ENCODE peak calls at places on chromosome 17, in eight cellular contexts. One of them, this sample, is unnamed.

GRCh38 chr17:72191901-72192300 is 71.1 kb downstream of the SOX9 start:
- DNase-seq in stimulated activated CD4-positive, alpha-beta T cell treated with anti-CD3 and anti-CD28 coated beads, Interleukin-1b, Interleukin-23, amount 100 ng/mL, for 1 hour: no peak
- DNase-seq in upper lobe of right lung: no peak
- DNase-seq in NCI-H1436 treated with DMSO at 0.1 percent for 48 hours: no peak
- DNase-seq in neuronal stem cell: no peak
- DNase-seq in left ventricle myocardium inferior: peak; percentile 65
- DNase-seq in activated naive CD8-positive, alpha-beta T cell treated with anti-CD3 and anti-CD28 coated beads, Interleukin-2, amount 50 U/mL, for 24 hours: no peak
- DNase-seq in foreskin melanocyte: no peak
- DNase-seq in this sample: no peak

GRCh38 chr17:36623281-36623680 is 21.9 kb downstream of the MRM1 start:
- DNase-seq in stimulated activated CD4-positive, alpha-beta T cell treated with anti-CD3 and anti-CD28 coated beads, Interleukin-1b, Interleukin-23, amount 100 ng/mL, for 1 hour: no peak
- DNase-seq in upper lobe of right lung: no peak
- DNase-seq in NCI-H1436 treated with DMSO at 0.1 percent for 48 hours: no peak
- DNase-seq in neuronal stem cell: no peak
- DNase-seq in left ventricle myocardium inferior: no peak
- DNase-seq in activated naive CD8-positive, alpha-beta T cell treated with anti-CD3 and anti-CD28 coated beads, Interleukin-2, amount 50 U/mL, for 24 hours: no peak
- DNase-seq in foreskin melanocyte: no peak
- DNase-seq in this sample: no peak

GRCh38 chr17:47615766-47616424 is 33.8 kb upstream of the KPNB1 start:
- DNase-seq in stimulated activated CD4-positive, alpha-beta T cell treated with anti-CD3 and anti-CD28 coated beads, Interleukin-1b, Interleukin-23, amount 100 ng/mL, for 1 hour: no peak
- DNase-seq in upper lobe of right lung: no peak
- DNase-seq in NCI-H1436 treated with DMSO at 0.1 percent for 48 hours: no peak
- DNase-seq in neuronal stem cell: peak; percentile 49
- DNase-seq in left ventricle myocardium inferior: no peak
- DNase-seq in activated naive CD8-positive, alpha-beta T cell treated with anti-CD3 and anti-CD28 coated beads, Interleukin-2, amount 50 U/mL, for 24 hours: no peak
- DNase-seq in foreskin melanocyte: peak; percentile 52
- DNase-seq in this sample: no peak

GRCh38 chr17:73592079-73592415 is 52.2 kb downstream of the SDK2 start:
- DNase-seq in stimulated activated CD4-positive, alpha-beta T cell treated with anti-CD3 and anti-CD28 coated beads, Interleukin-1b, Interleukin-23, amount 100 ng/mL, for 1 hour: no peak
- DNase-seq in upper lobe of right lung: no peak
- DNase-seq in NCI-H1436 treated with DMSO at 0.1 percent for 48 hours: no peak
- DNase-seq in neuronal stem cell: no peak
- DNase-seq in left ventricle myocardium inferior: no peak
- DNase-seq in activated naive CD8-positive, alpha-beta T cell treated with anti-CD3 and anti-CD28 coated beads, Interleukin-2, amount 50 U/mL, for 24 hours: no peak
- DNase-seq in foreskin melanocyte: no peak
- DNase-seq in this sample: no peak

GRCh38 chr17:39219647-39220154 is 6.0 kb downstream of the STAC2 start:
- DNase-seq in stimulated activated CD4-positive, alpha-beta T cell treated with anti-CD3 and anti-CD28 coated beads, Interleukin-1b, Interleukin-23, amount 100 ng/mL, for 1 hour: no peak
- DNase-seq in upper lobe of right lung: no peak
- DNase-seq in NCI-H1436 treated with DMSO at 0.1 percent for 48 hours: no peak
- DNase-seq in neuronal stem cell: no peak
- DNase-seq in left ventricle myocardium inferior: peak; percentile 60
- DNase-seq in activated naive CD8-positive, alpha-beta T cell treated with anti-CD3 and anti-CD28 coated beads, Interleukin-2, amount 50 U/mL, for 24 hours: no peak
- DNase-seq in foreskin melanocyte: no peak
- DNase-seq in this sample: no peak

GRCh38 chr17:34156741-34157589 is 98.1 kb upstream of the CCL2 start:
- DNase-seq in stimulated activated CD4-positive, alpha-beta T cell treated with anti-CD3 and anti-CD28 coated beads, Interleukin-1b, Interleukin-23, amount 100 ng/mL, for 1 hour: no peak
- DNase-seq in upper lobe of right lung: peak; percentile 59
- DNase-seq in NCI-H1436 treated with DMSO at 0.1 percent for 48 hours: no peak
- DNase-seq in neuronal stem cell: peak; percentile 35
- DNase-seq in left ventricle myocardium inferior: no peak
- DNase-seq in activated naive CD8-positive, alpha-beta T cell treated with anti-CD3 and anti-CD28 coated beads, Interleukin-2, amount 50 U/mL, for 24 hours: no peak
- DNase-seq in foreskin melanocyte: no peak
- DNase-seq in this sample: no peak

GRCh38 chr17:21381076-21381706 is 5.0 kb downstream of the KCNJ12 start:
- DNase-seq in stimulated activated CD4-positive, alpha-beta T cell treated with anti-CD3 and anti-CD28 coated beads, Interleukin-1b, Interleukin-23, amount 100 ng/mL, for 1 hour: no peak
- DNase-seq in upper lobe of right lung: no peak
- DNase-seq in NCI-H1436 treated with DMSO at 0.1 percent for 48 hours: no peak
- DNase-seq in neuronal stem cell: no peak
- DNase-seq in left ventricle myocardium inferior: no peak
- DNase-seq in activated naive CD8-positive, alpha-beta T cell treated with anti-CD3 and anti-CD28 coated beads, Interleukin-2, amount 50 U/mL, for 24 hours: no peak
- DNase-seq in foreskin melanocyte: no peak
- DNase-seq in this sample: no peak

GRCh38 chr17:9522074-9522473 is 53.5 kb downstream of the STX8 start:
- DNase-seq in stimulated activated CD4-positive, alpha-beta T cell treated with anti-CD3 and anti-CD28 coated beads, Interleukin-1b, Interleukin-23, amount 100 ng/mL, for 1 hour: no peak
- DNase-seq in upper lobe of right lung: no peak
- DNase-seq in NCI-H1436 treated with DMSO at 0.1 percent for 48 hours: no peak
- DNase-seq in neuronal stem cell: peak; percentile 40
- DNase-seq in left ventricle myocardium inferior: no peak
- DNase-seq in activated naive CD8-positive, alpha-beta T cell treated with anti-CD3 and anti-CD28 coated beads, Interleukin-2, amount 50 U/mL, for 24 hours: no peak
- DNase-seq in foreskin melanocyte: peak; percentile 26
- DNase-seq in this sample: peak; percentile 19

GRCh38 chr17:82434216-82434565 is 15.8 kb upstream of the OGFOD3 start:
- DNase-seq in stimulated activated CD4-positive, alpha-beta T cell treated with anti-CD3 and anti-CD28 coated beads, Interleukin-1b, Interleukin-23, amount 100 ng/mL, for 1 hour: no peak
- DNase-seq in upper lobe of right lung: no peak
- DNase-seq in NCI-H1436 treated with DMSO at 0.1 percent for 48 hours: no peak
- DNase-seq in neuronal stem cell: no peak
- DNase-seq in left ventricle myocardium inferior: no peak
- DNase-seq in activated naive CD8-positive, alpha-beta T cell treated with anti-CD3 and anti-CD28 coated beads, Interleukin-2, amount 50 U/mL, for 24 hours: peak; percentile 41
- DNase-seq in foreskin melanocyte: no peak
- DNase-seq in this sample: peak; percentile 43

GRCh38 chr17:31068291-31068690 is 26.5 kb upstream of the NF1 start:
- DNase-seq in stimulated activated CD4-positive, alpha-beta T cell treated with anti-CD3 and anti-CD28 coated beads, Interleukin-1b, Interleukin-23, amount 100 ng/mL, for 1 hour: no peak
- DNase-seq in upper lobe of right lung: no peak
- DNase-seq in NCI-H1436 treated with DMSO at 0.1 percent for 48 hours: no peak
- DNase-seq in neuronal stem cell: no peak
- DNase-seq in left ventricle myocardium inferior: no peak
- DNase-seq in activated naive CD8-positive, alpha-beta T cell treated with anti-CD3 and anti-CD28 coated beads, Interleukin-2, amount 50 U/mL, for 24 hours: peak; percentile 65
- DNase-seq in foreskin melanocyte: peak; percentile 60
- DNase-seq in this sample: peak; percentile 83

GRCh38 chr17:51709867-51710266 is 448.6 kb downstream of the CA10 start:
- DNase-seq in stimulated activated CD4-positive, alpha-beta T cell treated with anti-CD3 and anti-CD28 coated beads, Interleukin-1b, Interleukin-23, amount 100 ng/mL, for 1 hour: no peak
- DNase-seq in upper lobe of right lung: no peak
- DNase-seq in NCI-H1436 treated with DMSO at 0.1 percent for 48 hours: no peak
- DNase-seq in neuronal stem cell: no peak
- DNase-seq in left ventricle myocardium inferior: no peak
- DNase-seq in activated naive CD8-positive, alpha-beta T cell treated with anti-CD3 and anti-CD28 coated beads, Interleukin-2, amount 50 U/mL, for 24 hours: no peak
- DNase-seq in foreskin melanocyte: no peak
- DNase-seq in this sample: no peak

GRCh38 chr17:8125947-8126305 is 2.0 kb upstream of the HES7 start:
- DNase-seq in stimulated activated CD4-positive, alpha-beta T cell treated with anti-CD3 and anti-CD28 coated beads, Interleukin-1b, Interleukin-23, amount 100 ng/mL, for 1 hour: no peak
- DNase-seq in upper lobe of right lung: no peak
- DNase-seq in NCI-H1436 treated with DMSO at 0.1 percent for 48 hours: no peak
- DNase-seq in neuronal stem cell: no peak
- DNase-seq in left ventricle myocardium inferior: no peak
- DNase-seq in activated naive CD8-positive, alpha-beta T cell treated with anti-CD3 and anti-CD28 coated beads, Interleukin-2, amount 50 U/mL, for 24 hours: peak; percentile 53
- DNase-seq in foreskin melanocyte: peak; percentile 44
- DNase-seq in this sample: no peak

GRCh38 chr17:7356072-7356549 is 1.2 kb downstream of the TMEM95 start:
- DNase-seq in stimulated activated CD4-positive, alpha-beta T cell treated with anti-CD3 and anti-CD28 coated beads, Interleukin-1b, Interleukin-23, amount 100 ng/mL, for 1 hour: peak; percentile 69
- DNase-seq in upper lobe of right lung: peak; percentile 94
- DNase-seq in NCI-H1436 treated with DMSO at 0.1 percent for 48 hours: no peak
- DNase-seq in neuronal stem cell: peak; percentile 76
- DNase-seq in left ventricle myocardium inferior: peak; percentile 80
- DNase-seq in activated naive CD8-positive, alpha-beta T cell treated with anti-CD3 and anti-CD28 coated beads, Interleukin-2, amount 50 U/mL, for 24 hours: peak; percentile 91
- DNase-seq in foreskin melanocyte: peak; percentile 42
- DNase-seq in this sample: peak; percentile 91

GRCh38 chr17:59107306-59107670 is 608 bp upstream of the TRIM37 start:
- DNase-seq in stimulated activated CD4-positive, alpha-beta T cell treated with anti-CD3 and anti-CD28 coated beads, Interleukin-1b, Interleukin-23, amount 100 ng/mL, for 1 hour: no peak
- DNase-seq in upper lobe of right lung: no peak
- DNase-seq in NCI-H1436 treated with DMSO at 0.1 percent for 48 hours: no peak
- DNase-seq in neuronal stem cell: no peak
- DNase-seq in left ventricle myocardium inferior: no peak
- DNase-seq in activated naive CD8-positive, alpha-beta T cell treated with anti-CD3 and anti-CD28 coated beads, Interleukin-2, amount 50 U/mL, for 24 hours: no peak
- DNase-seq in foreskin melanocyte: peak; percentile 7
- DNase-seq in this sample: no peak

This sample was measured in activated naive CD4-positive, alpha-beta T cell treated with anti-CD3 and anti-CD28 coated beads for 36 hours.